ENCODE peak calls at places on chromosome 14, in eight cellular contexts. K is cardiac muscle cell; L is CD8-positive, alpha-beta T cell; E is esophagus squamous epithelium; J is CD4-positive, CD25-positive, alpha-beta regulatory T cell; M is CD8-positive, alpha-beta memory T cell; D is WERI-Rb-1; N is left lung. T is an unnamed sample.

GRCh38 chr14:99664636-99665273 is 19.3 kb upstream of the CYP46A1 start:
- DNase-seq in E (no peak), L (no peak), M (no peak), K (no peak), D (no peak), N (no peak), J (no peak), T (no peak)

GRCh38 chr14:99884834-99885648 is 91.8 kb downstream of the EML1 start:
- DNase-seq in J (peak), N (no peak), M (no peak), E (no peak), L (no peak), K (peak), D (no peak), T (no peak)

GRCh38 chr14:81453166-81453766 is 53.1 kb upstream of the STON2 start:
- DNase-seq in M (no peak), J (peak), E (no peak), D (peak), L (no peak), N (no peak), K (peak), T (no peak)

GRCh38 chr14:58787601-58788000 is 149.8 kb downstream of the DACT1 start:
- DNase-seq in K (no peak), J (no peak), N (no peak), E (no peak), D (no peak), L (no peak), M (no peak), T (no peak)

GRCh38 chr14:105844047-105844630 is 317.8 kb downstream of the TMEM121 start:
- DNase-seq in D (no peak), J (no peak), N (peak), K (no peak), E (no peak), M (no peak), L (no peak), T (no peak)

GRCh38 chr14:104375551-104376201 is 203.9 kb upstream of the C14orf180 start:
- DNase-seq in J (no peak), K (no peak), E (no peak), D (no peak), N (no peak), M (no peak), L (no peak), T (peak)

GRCh38 chr14:55314449-55314848 is 43.2 kb downstream of the FBXO34 start:
- DNase-seq in K (no peak), L (no peak), M (no peak), D (no peak), E (no peak), N (no peak), J (no peak), T (no peak)

GRCh38 chr14:24984846-24985589 is 64.9 kb downstream of the STXBP6 start:
- DNase-seq in E (no peak), N (no peak), J (no peak), M (no peak), L (no peak), D (no peak), K (peak), T (no peak)

GRCh38 chr14:22597265-22597664 is 835 bp upstream of the ABHD4 start:
- DNase-seq in D (no peak), L (no peak), J (no peak), E (no peak), M (no peak), K (no peak), N (no peak), T (no peak)

GRCh38 chr14:51386983-51387730 is 147.1 kb downstream of the TMX1 start:
- DNase-seq in L (no peak), M (no peak), K (peak), J (no peak), N (no peak), E (no peak), D (no peak), T (no peak)

GRCh38 chr14:101173698-101174521 is 270.4 kb upstream of the RTL1 start:
- DNase-seq in M (no peak), N (peak), E (no peak), D (no peak), J (no peak), K (no peak), L (no peak), T (no peak)

GRCh38 chr14:22994762-22995275 is 12.5 kb upstream of the AJUBA start:
- DNase-seq in N (peak), J (peak), D (peak), L (no peak), M (no peak), K (peak), E (no peak), T (no peak)

GRCh38 chr14:103400537-103400936 is 15.3 kb downstream of the MARK3 start:
- DNase-seq in E (no peak), N (no peak), D (no peak), K (no peak), J (no peak), L (no peak), M (no peak), T (no peak)

GRCh38 chr14:73058224-73058922 is at the start of gene RBM25:
- DNase-seq in N (peak), D (peak), E (peak), J (peak), K (peak), M (peak), L (peak), T (peak)

GRCh38 chr14:103517626-103518415 is 4.8 kb downstream of the CKB start:
- DNase-seq in D (no peak), J (no peak), E (no peak), N (no peak), K (peak), M (no peak), L (no peak), T (peak)

GRCh38 chr14:74905595-74906142 is 17.4 kb downstream of the RPS6KL1 start:
- DNase-seq in L (peak), M (peak), J (peak), D (peak), K (peak), N (peak), E (no peak), T (peak)

GRCh38 chr14:64637735-64638473 is 66.3 kb upstream of the PLEKHG3 start:
- DNase-seq in E (no peak), D (no peak), N (no peak), K (peak), J (no peak), M (no peak), L (no peak), T (no peak)

GRCh38 chr14:29906256-29906885 is 21.3 kb downstream of the PRKD1 start:
- DNase-seq in K (peak), D (no peak), N (peak), M (no peak), E (no peak), L (no peak), J (no peak), T (no peak)

GRCh38 chr14:91371990-91372375 is 45.6 kb downstream of the CCDC88C start:
- DNase-seq in L (no peak), N (no peak), M (no peak), K (no peak), E (no peak), J (no peak), D (no peak), T (no peak)

GRCh38 chr14:98959958-98960616 is 311.9 kb downstream of the BCL11B start:
- DNase-seq in D (no peak), L (no peak), K (no peak), J (no peak), E (no peak), N (no peak), M (no peak), T (no peak)

GRCh38 chr14:93967637-93968250 is 8.6 kb downstream of the ASB2 start:
- DNase-seq in J (no peak), L (no peak), K (no peak), N (no peak), D (no peak), M (no peak), E (no peak), T (no peak)

GRCh38 chr14:24392327-24393098 is 6.3 kb upstream of the NYNRIN start:
- DNase-seq in K (peak), J (no peak), M (no peak), N (no peak), L (no peak), E (no peak), D (no peak), T (no peak)

GRCh38 chr14:94079891-94080605 is 954 bp downstream of the DDX24 start:
- DNase-seq in E (no peak), M (no peak), N (no peak), D (peak), J (peak), K (no peak), L (no peak), T (no peak)

GRCh38 chr14:64702493-64703392 is 1.5 kb upstream of the PLEKHG3 start:
- DNase-seq in M (no peak), J (peak), N (peak), K (no peak), L (no peak), D (no peak), E (no peak), T (no peak)

GRCh38 chr14:51018521-51018920 is 74.2 kb upstream of the PYGL start:
- DNase-seq in E (no peak), M (no peak), D (no peak), J (no peak), N (no peak), K (peak), L (no peak), T (no peak)

GRCh38 chr14:89586258-89587127 is 169.5 kb upstream of the FOXN3 start:
- DNase-seq in J (no peak), M (no peak), L (no peak), K (no peak), D (no peak), N (no peak), E (no peak), T (no peak)

GRCh38 chr14:74573421-74574091 is 38.5 kb downstream of the LTBP2 start:
- DNase-seq in L (no peak), J (no peak), M (no peak), N (no peak), K (no peak), D (peak), E (no peak), T (peak)

GRCh38 chr14:54438703-54439102 is 2.5 kb downstream of the CNIH1 start:
- DNase-seq in K (no peak), D (no peak), L (no peak), E (no peak), J (no peak), N (no peak), M (no peak), T (no peak)

GRCh38 chr14:20656274-20656673 is 14.8 kb upstream of the OR6S1 start:
- DNase-seq in L (no peak), M (no peak), N (no peak), J (no peak), D (no peak), K (no peak), E (no peak), T (no peak)

GRCh38 chr14:20657216-20658211 is 16.0 kb upstream of the OR6S1 start:
- DNase-seq in D (no peak), N (no peak), J (peak), E (no peak), L (no peak), M (no peak), K (no peak), T (no peak)

GRCh38 chr14:20655851-20656250 is 14.4 kb upstream of the OR6S1 start:
- DNase-seq in D (no peak), E (no peak), M (no peak), L (no peak), N (no peak), K (no peak), J (no peak), T (no peak)

GRCh38 chr14:20658246-20658645 is 16.8 kb upstream of the OR6S1 start:
- DNase-seq in N (no peak), J (peak), D (no peak), L (no peak), E (no peak), K (no peak), M (no peak), T (no peak)

GRCh38 chr14:20652996-20653975 is 11.8 kb upstream of the OR6S1 start:
- DNase-seq in N (no peak), M (no peak), D (no peak), E (no peak), L (no peak), J (peak), K (peak), T (no peak)
- H3K4me3 ChIP-seq in N (no peak), M (no peak), D (no peak), E (no peak), L (no peak), J (no peak), K (peak), T (no peak)

GRCh38 chr14:68631058-68631690 is 161.7 kb downstream of the ZFP36L1 start:
- DNase-seq in K (no peak), N (no peak), L (no peak), M (no peak), E (no peak), D (no peak), J (no peak), T (peak)
- H3K27ac ChIP-seq in K (no peak), N (no peak), L (no peak), M (no peak), E (peak), D (no peak), J (no peak), T (no peak)

DNA sequence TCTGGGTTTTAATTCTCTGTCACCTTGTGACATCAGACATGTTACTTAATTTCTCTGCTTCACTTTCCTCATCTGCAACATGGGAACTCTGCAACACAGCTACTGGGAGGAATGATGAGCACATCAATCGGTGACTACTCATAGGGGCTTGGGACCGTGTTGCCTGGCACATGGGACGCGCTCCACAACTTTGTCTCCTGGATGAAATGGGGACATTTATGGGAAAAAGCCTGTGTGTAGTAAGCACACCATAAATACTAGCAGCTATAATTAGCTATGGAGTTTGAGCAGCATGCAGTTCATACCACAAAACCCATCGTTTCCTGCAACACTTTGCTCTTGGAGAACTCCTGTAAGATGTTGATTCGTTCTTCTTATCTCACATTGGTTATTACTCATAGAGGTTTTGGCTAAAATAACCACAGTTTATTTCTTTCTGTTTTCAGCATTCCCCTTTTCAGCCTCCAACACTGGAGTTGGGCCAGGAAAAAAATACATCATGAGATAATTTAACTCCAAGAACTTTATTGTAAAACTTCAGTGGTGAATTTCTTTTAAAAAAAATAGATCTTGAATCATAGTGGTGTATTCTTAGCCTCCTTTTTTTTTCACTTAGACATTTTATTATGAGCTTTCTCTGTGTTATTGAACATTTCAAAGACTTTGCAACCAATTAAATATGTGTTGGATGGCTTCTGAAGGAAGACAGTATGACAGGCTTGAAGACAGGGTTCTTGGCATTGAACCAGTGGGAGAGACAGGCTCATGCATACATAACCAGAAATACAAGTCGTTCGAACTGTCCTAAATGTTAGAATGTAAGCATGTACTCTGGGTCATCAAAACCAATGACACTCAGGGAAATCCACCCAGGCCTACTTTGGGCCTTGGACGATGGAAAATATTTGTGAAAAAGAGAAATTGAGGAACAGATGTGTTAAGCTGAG is 72.7 kb downstream of the RIN3 start:
- DNase-seq in E (no peak), M (no peak), D (no peak), J (peak), K (peak), L (no peak), N (no peak), T (peak)
- H3K4me3 ChIP-seq in E (no peak), M (peak), D (no peak), J (peak), K (no peak), L (peak), N (no peak), T (no peak)

GRCh38 chr14:33738029-33738428 is 212.8 kb downstream of the EGLN3 start:
- DNase-seq in D (no peak), E (no peak), J (no peak), K (no peak), L (no peak), M (no peak), N (no peak), T (no peak)

GRCh38 chr14:33737446-33737845 is 213.4 kb downstream of the EGLN3 start:
- DNase-seq in M (no peak), E (no peak), D (no peak), K (peak), N (no peak), J (no peak), L (no peak), T (no peak)

GRCh38 chr14:33736979-33737378 is 213.9 kb downstream of the EGLN3 start:
- DNase-seq in J (no peak), E (no peak), M (no peak), N (no peak), D (no peak), L (no peak), K (no peak), T (no peak)

GRCh38 chr14:33740531-33740930 is 210.3 kb downstream of the EGLN3 start:
- DNase-seq in K (no peak), N (no peak), L (no peak), J (no peak), E (no peak), M (no peak), D (no peak), T (no peak)

DNA sequence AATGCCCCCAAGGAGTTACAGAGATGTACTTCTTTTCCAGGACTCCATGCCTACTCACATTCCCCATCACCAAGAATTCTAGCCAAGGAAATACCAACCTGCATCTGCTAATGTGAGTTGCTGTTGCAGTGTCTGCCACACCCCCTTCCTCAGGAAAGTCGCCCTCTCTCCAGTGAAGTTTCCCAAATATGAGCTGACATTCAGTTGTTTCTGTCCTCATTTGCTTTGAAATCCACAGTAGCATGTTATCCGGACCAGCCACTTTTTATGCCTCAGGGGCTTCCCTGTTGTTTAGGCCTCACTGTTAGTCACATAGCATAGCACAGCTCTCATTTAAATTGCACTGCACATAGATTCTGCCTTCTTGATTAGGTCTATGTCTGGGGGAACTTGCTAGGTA is 212.4 kb downstream of the EGLN3 start:
- DNase-seq in E (no peak), D (no peak), L (no peak), J (no peak), N (no peak), K (no peak), M (no peak), T (no peak)
- H3K27ac ChIP-seq in E (no peak), D (no peak), L (no peak), J (no peak), N (no peak), K (no peak), M (no peak), T (no peak)

DNA sequence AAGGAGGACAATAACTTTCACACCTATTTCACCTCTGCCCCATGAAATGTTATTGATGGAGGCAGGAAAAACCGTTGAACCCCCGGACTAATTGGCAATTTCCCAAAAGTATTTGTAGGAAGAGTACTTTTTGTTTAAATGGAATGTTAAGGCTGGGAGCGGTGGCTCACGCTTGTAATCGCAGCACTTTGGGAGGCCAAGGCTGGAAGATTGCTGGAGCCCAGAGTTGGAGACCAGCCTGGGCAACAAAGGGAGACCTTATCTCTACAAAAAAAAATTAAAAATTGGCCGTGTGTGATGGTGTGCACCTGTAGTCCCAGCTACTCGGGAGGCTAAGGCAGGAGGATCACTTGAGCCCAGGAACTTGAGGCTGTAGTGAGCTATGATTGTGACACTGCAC is 26.0 kb upstream of the SPTLC2 start:
- DNase-seq in L (no peak), M (no peak), K (no peak), E (no peak), N (no peak), J (no peak), D (no peak), T (no peak)
- H3K4me3 ChIP-seq in L (peak), M (peak), K (no peak), E (peak), N (peak), J (peak), D (no peak), T (no peak)

T was measured in aorta.